ENCODE peak calls at places on chromosomes 6 and 20, in four cellular contexts. K is HepG2, G is K562, P is GM12878. M is an unnamed sample.

GRCh38 chr6:116278853-116279231 is 888 bp downstream of the TSPYL1 start:
- DNase-seq in P (no peak), G (no peak), K (peak; percentile 15), M (peak; percentile 44)

GRCh38 chr20:35661013-35661412 is 3.7 kb downstream of the CPNE1 start:
- DNase-seq in P (no peak), G (no peak), K (no peak), M (no peak)

GRCh38 chr20:61874421-61875068 is 191.1 kb downstream of the TAF4 start:
- DNase-seq in K (peak; percentile 25), G (peak; percentile 23), P (no peak), M (no peak)

GRCh38 chr20:11919046-11919445 is 1.4 kb downstream of the BTBD3 start:
- DNase-seq in G (no peak), P (no peak), K (no peak), M (no peak)

GRCh38 chr20:4666001-4666470 is 55.7 kb upstream of the PRND start:
- DNase-seq in K (no peak), G (no peak), P (no peak), M (no peak)

GRCh38 chr6:154606457-154606856 is 96.0 kb upstream of the CNKSR3 start:
- DNase-seq in P (peak; percentile 93), G (no peak), K (no peak), M (no peak)

GRCh38 chr20:4065405-4065841 is 50.1 kb upstream of the RNF24 start:
- DNase-seq in G (no peak), K (no peak), P (no peak), M (no peak)

GRCh38 chr6:54847799-54848597 is 1.4 kb downstream of the FAM83B start:
- DNase-seq in P (no peak), G (no peak), K (no peak), M (no peak)

GRCh38 chr6:26311012-26311384 is 54.0 kb upstream of the BTN3A2 start:
- DNase-seq in G (no peak), K (peak; percentile 38), P (no peak), M (no peak)

GRCh38 chr6:110217255-110217654 is 37.0 kb downstream of the CDC40 start:
- DNase-seq in G (no peak), P (no peak), K (no peak), M (no peak)

GRCh38 chr6:134491473-134491872 is 173.6 kb upstream of the SGK1 start:
- DNase-seq in P (no peak), G (no peak), K (no peak), M (no peak)

GRCh38 chr20:24420567-24420966 is 48.9 kb upstream of the SYNDIG1 start:
- DNase-seq in G (no peak), P (no peak), K (no peak), M (peak; percentile 36)

GRCh38 chr20:13028001-13028400 is 19.2 kb downstream of the SPTLC3 start:
- DNase-seq in G (no peak), K (no peak), P (no peak), M (no peak)
- TF ChIP-seq SMC3 in G (no peak), K (no peak), P (no peak), M (no peak)

DNA sequence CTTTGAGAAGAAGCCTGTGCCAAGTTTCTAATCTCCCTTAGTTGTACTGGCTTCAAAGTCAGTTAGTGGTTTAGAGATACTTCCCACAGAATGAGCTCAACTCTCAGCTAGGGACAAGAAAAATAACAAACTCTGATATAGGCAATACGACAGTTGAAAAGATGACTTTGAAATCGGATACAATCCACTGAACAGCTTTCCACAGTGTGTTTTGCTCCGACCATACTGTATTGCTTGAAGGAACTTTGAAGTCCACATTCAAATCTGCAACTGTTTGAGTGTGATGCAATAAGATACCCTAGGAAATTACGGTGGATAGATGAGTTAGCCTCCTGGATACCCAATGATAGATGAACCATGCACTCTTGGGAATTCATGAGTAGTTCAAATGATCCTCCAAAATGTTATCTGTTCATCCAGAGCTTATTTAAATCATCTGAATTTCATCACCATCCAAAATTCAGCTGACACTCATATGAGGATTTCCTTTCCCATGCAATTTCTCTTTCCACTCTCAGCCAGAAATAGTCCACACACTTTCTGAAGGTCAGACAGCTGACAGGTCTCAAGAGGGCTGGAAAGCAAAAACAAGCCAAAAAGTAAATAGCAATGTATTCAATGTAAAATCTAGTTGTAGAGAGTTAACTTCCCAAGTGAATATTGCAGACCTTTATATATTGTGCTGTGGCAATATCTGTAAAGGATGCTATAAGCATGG is 443.7 kb downstream of the HAO1 start:
- DNase-seq in P (no peak), K (no peak), G (no peak), M (no peak)
- H2AFZ ChIP-seq in P (no peak overlapping the region), K (no peak overlapping the region), G (no peak overlapping the region), M (no peak overlapping the region)

GRCh38 chr6:150269130-150269856 is 99.5 kb upstream of the IYD start:
- DNase-seq in P (no peak), K (no peak), G (no peak), M (no peak)

GRCh38 chr6:150266309-150266708 is 102.5 kb upstream of the IYD start:
- DNase-seq in G (no peak), K (no peak), P (no peak), M (no peak)

GRCh38 chr6:150269857-150270223 is 99.0 kb upstream of the IYD start:
- DNase-seq in K (peak; percentile 38), P (no peak), G (peak; percentile 80), M (no peak)

GRCh38 chr6:150266963-150267685 is 101.7 kb upstream of the IYD start:
- DNase-seq in G (no peak), P (no peak), K (no peak), M (no peak)

GRCh38 chr6:150267686-150268561 is 100.9 kb upstream of the IYD start:
- DNase-seq in G (peak; percentile 58), K (no peak), P (no peak), M (no peak)
- TF ChIP-seq NFIC in G (peak; percentile 25), K (no peak), P (no peak), M (no peak)

DNA sequence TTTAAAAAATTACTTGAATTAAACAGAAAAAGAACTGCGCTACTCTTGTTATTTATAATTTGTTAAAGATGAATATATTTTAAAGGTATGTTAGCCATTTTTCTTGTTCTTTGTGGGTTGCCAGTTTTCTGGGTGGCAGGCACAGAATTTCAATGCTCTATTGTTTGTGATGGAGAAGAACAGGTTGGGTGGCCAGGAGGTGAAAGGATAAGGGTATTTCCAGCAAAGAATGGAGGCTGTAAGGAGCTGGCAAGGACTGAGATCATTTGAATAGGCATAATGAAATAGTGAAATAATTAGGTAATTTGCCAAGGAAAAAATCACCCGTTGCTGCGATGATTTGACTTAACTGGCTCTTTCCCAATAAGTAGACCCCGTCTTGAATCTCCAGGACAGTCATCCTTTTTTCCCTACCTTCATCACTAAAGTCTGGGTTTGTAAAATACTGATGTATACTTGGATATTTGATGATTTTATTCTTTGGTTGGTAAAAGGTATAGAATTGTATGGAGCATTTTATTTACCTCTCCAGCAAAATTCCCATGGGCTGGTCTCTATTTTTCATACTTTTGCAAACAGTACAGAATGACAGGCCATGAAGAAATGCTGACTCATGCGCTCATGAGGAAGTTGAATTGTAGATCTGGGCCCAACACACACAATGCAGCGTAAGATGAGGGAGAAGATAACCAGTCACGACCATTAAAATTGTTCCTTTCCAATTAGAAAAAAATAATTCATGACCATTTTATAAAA is 2.5 kb upstream of the GCNT2 start:
- DNase-seq in K (peak; percentile 54), P (no peak), G (peak; percentile 79), M (no peak)
- TF ChIP-seq SMC3 in K (no peak), P (no peak), G (no peak), M (no peak)

DNA sequence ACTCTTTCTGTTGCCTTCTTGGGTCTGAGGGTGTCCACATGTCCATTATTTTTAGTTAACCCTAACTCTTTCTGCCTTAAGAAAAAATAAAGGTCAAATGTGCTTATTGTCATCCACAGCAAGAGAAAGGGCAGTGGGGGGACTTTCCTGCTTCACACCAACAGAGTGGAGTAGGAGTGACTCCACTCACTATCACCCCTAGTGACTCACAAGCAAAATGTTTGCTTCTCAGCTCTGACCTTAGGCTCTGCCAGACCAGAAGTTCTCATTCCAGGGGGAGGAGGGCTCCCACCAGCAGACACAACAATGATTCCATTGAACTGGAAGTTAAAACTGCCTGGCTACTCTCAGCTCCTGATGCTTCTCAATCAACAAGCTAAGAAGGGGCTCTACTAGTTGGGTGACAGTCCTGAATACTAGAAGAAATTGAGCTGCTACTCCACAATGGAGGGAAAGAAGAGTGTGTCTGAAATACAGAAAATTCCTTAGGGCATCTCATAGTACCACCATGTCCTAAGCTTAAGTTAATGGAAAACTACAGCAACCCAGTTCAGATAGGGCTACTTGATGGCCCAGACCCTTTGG is 83.9 kb upstream of the AFDN start:
- DNase-seq in P (no peak), K (peak; percentile 97), G (no peak), M (no peak)
- H2AFZ ChIP-seq in P (no peak overlapping the region), K (no peak overlapping the region), G (no peak overlapping the region), M (no peak overlapping the region)

GRCh38 chr20:50056951-50057403 is 56.0 kb downstream of the UBE2V1 start:
- DNase-seq in K (no peak), P (no peak), G (no peak), M (no peak)

GRCh38 chr20:50055524-50056083 is 57.3 kb downstream of the UBE2V1 start:
- DNase-seq in K (no peak), G (no peak), P (no peak), M (no peak)

GRCh38 chr20:50058646-50059398 is 54.1 kb downstream of the UBE2V1 start:
- DNase-seq in P (no peak), K (no peak), G (no peak), M (no peak)

GRCh38 chr20:50056408-50056926 is 56.5 kb downstream of the UBE2V1 start:
- DNase-seq in P (no peak), G (no peak), K (no peak), M (no peak)

GRCh38 chr20:50057409-50058053 is 55.4 kb downstream of the UBE2V1 start:
- DNase-seq in P (no peak), K (no peak), G (no peak), M (no peak)
- TF ChIP-seq NFIC in P (no peak), K (no peak), G (no peak), M (no peak)

M was measured in SK-N-SH.